ENCODE peak calls at places on chromosomes 3 and 15, in six cellular contexts. One of them, this sample, is unnamed.

GRCh38 chr15:39275066-39275465 is 305.8 kb upstream of the THBS1 start:
- DNase-seq in mesenchymal stem cell: no peak
- DNase-seq in neuronal stem cell: no peak
- DNase-seq in IMR-90: no peak
- DNase-seq in trophoblast cell: no peak
- DNase-seq in H1: no peak
- DNase-seq in this sample: no peak

GRCh38 chr15:58528197-58528870 is 96.5 kb downstream of the LIPC start:
- DNase-seq in mesenchymal stem cell: peak
- DNase-seq in neuronal stem cell: no peak
- DNase-seq in IMR-90: peak
- DNase-seq in trophoblast cell: peak
- DNase-seq in H1: no peak
- DNase-seq in this sample: peak

GRCh38 chr3:190737451-190737850 is 125.0 kb downstream of the GMNC start:
- DNase-seq in mesenchymal stem cell: no peak
- DNase-seq in neuronal stem cell: no peak
- DNase-seq in IMR-90: no peak
- DNase-seq in trophoblast cell: no peak
- DNase-seq in H1: no peak
- DNase-seq in this sample: no peak

GRCh38 chr3:168024537-168024941 is 71.2 kb downstream of the GOLIM4 start:
- DNase-seq in mesenchymal stem cell: peak
- DNase-seq in neuronal stem cell: no peak
- DNase-seq in IMR-90: peak
- DNase-seq in trophoblast cell: peak
- DNase-seq in H1: no peak
- DNase-seq in this sample: no peak

GRCh38 chr15:98776607-98777281 is 128.4 kb downstream of the IGF1R start:
- DNase-seq in mesenchymal stem cell: no peak
- DNase-seq in neuronal stem cell: no peak
- DNase-seq in IMR-90: peak
- DNase-seq in trophoblast cell: peak
- DNase-seq in H1: no peak
- DNase-seq in this sample: no peak

GRCh38 chr3:24264748-24265158 is 229.9 kb downstream of the THRB start:
- DNase-seq in mesenchymal stem cell: peak
- DNase-seq in neuronal stem cell: no peak
- DNase-seq in IMR-90: peak
- DNase-seq in trophoblast cell: no peak
- DNase-seq in H1: no peak
- DNase-seq in this sample: no peak

GRCh38 chr3:65907232-65908130 is 131.2 kb downstream of the MAGI1 start:
- DNase-seq in mesenchymal stem cell: no peak
- DNase-seq in neuronal stem cell: no peak
- DNase-seq in IMR-90: no peak
- DNase-seq in trophoblast cell: no peak
- DNase-seq in H1: no peak
- DNase-seq in this sample: no peak

GRCh38 chr3:66484106-66484857 is 16.5 kb downstream of the LRIG1 start:
- DNase-seq in mesenchymal stem cell: no peak
- DNase-seq in neuronal stem cell: no peak
- DNase-seq in IMR-90: no peak
- DNase-seq in trophoblast cell: no peak
- DNase-seq in H1: no peak
- DNase-seq in this sample: no peak

GRCh38 chr15:84810073-84810840 is 6.9 kb upstream of the ALPK3 start:
- DNase-seq in mesenchymal stem cell: peak
- DNase-seq in neuronal stem cell: no peak
- DNase-seq in IMR-90: peak
- DNase-seq in trophoblast cell: no peak
- DNase-seq in H1: no peak
- DNase-seq in this sample: no peak

GRCh38 chr15:33547876-33548275 is 237.1 kb downstream of the RYR3 start:
- DNase-seq in mesenchymal stem cell: peak
- DNase-seq in neuronal stem cell: peak
- DNase-seq in IMR-90: peak
- DNase-seq in trophoblast cell: peak
- DNase-seq in H1: peak
- DNase-seq in this sample: peak

GRCh38 chr3:79419222-79419621 is 348.6 kb downstream of the ROBO1 start:
- DNase-seq in mesenchymal stem cell: peak
- DNase-seq in neuronal stem cell: no peak
- DNase-seq in IMR-90: no peak
- DNase-seq in trophoblast cell: no peak
- DNase-seq in H1: no peak
- DNase-seq in this sample: no peak

GRCh38 chr15:28892789-28893610 is 7.2 kb downstream of the APBA2 start:
- DNase-seq in mesenchymal stem cell: peak
- DNase-seq in neuronal stem cell: no peak
- DNase-seq in IMR-90: peak
- DNase-seq in trophoblast cell: no peak
- DNase-seq in H1: no peak
- DNase-seq in this sample: no peak

GRCh38 chr3:86923071-86923476 is 67.9 kb downstream of the VGLL3 start:
- DNase-seq in mesenchymal stem cell: peak
- DNase-seq in neuronal stem cell: no peak
- DNase-seq in IMR-90: peak
- DNase-seq in trophoblast cell: peak
- DNase-seq in H1: no peak
- DNase-seq in this sample: no peak

GRCh38 chr3:53712817-53713388 is 133.3 kb downstream of the CHDH start:
- DNase-seq in mesenchymal stem cell: no peak
- DNase-seq in neuronal stem cell: no peak
- DNase-seq in IMR-90: no peak
- DNase-seq in trophoblast cell: no peak
- DNase-seq in H1: no peak
- DNase-seq in this sample: no peak

GRCh38 chr3:104635872-104636580 is 730.7 kb upstream of the ALCAM start:
- DNase-seq in mesenchymal stem cell: no peak
- DNase-seq in neuronal stem cell: no peak
- DNase-seq in IMR-90: no peak
- DNase-seq in trophoblast cell: no peak
- DNase-seq in H1: no peak
- DNase-seq in this sample: peak

GRCh38 chr15:65550681-65551098 is 20.4 kb downstream of the HACD3 start:
- DNase-seq in mesenchymal stem cell: peak
- DNase-seq in neuronal stem cell: no peak
- DNase-seq in IMR-90: peak
- DNase-seq in trophoblast cell: no peak
- DNase-seq in H1: no peak
- DNase-seq in this sample: no peak

GRCh38 chr3:27195059-27195458 is 174.1 kb downstream of the NEK10 start:
- DNase-seq in mesenchymal stem cell: no peak
- DNase-seq in neuronal stem cell: no peak
- DNase-seq in IMR-90: peak
- DNase-seq in trophoblast cell: no peak
- DNase-seq in H1: no peak
- DNase-seq in this sample: no peak

GRCh38 chr15:50425219-50425618 is 1.0 kb downstream of the USP8 start:
- DNase-seq in mesenchymal stem cell: peak
- DNase-seq in neuronal stem cell: no peak
- DNase-seq in IMR-90: no peak
- DNase-seq in trophoblast cell: no peak
- DNase-seq in H1: no peak
- DNase-seq in this sample: no peak

GRCh38 chr15:94857466-94857865 is 626.1 kb downstream of the MCTP2 start:
- DNase-seq in mesenchymal stem cell: no peak
- DNase-seq in neuronal stem cell: no peak
- DNase-seq in IMR-90: no peak
- DNase-seq in trophoblast cell: no peak
- DNase-seq in H1: no peak
- DNase-seq in this sample: no peak

GRCh38 chr15:53586815-53587214 is 172.6 kb downstream of the WDR72 start:
- DNase-seq in mesenchymal stem cell: peak
- DNase-seq in neuronal stem cell: peak
- DNase-seq in IMR-90: no peak
- DNase-seq in trophoblast cell: no peak
- DNase-seq in H1: peak
- DNase-seq in this sample: peak

GRCh38 chr3:188270423-188270972 is 116.5 kb downstream of the LPP start:
- DNase-seq in mesenchymal stem cell: peak
- DNase-seq in neuronal stem cell: no peak
- DNase-seq in IMR-90: peak
- DNase-seq in trophoblast cell: peak
- DNase-seq in H1: no peak
- DNase-seq in this sample: no peak

GRCh38 chr3:140428380-140428779 is 249.5 kb upstream of the TRIM42 start:
- DNase-seq in mesenchymal stem cell: no peak
- DNase-seq in neuronal stem cell: no peak
- DNase-seq in IMR-90: no peak
- DNase-seq in trophoblast cell: no peak
- DNase-seq in H1: no peak
- DNase-seq in this sample: no peak

GRCh38 chr3:19065027-19065426 is 83.3 kb upstream of the KCNH8 start:
- DNase-seq in mesenchymal stem cell: no peak
- DNase-seq in neuronal stem cell: peak
- DNase-seq in IMR-90: no peak
- DNase-seq in trophoblast cell: no peak
- DNase-seq in H1: no peak
- DNase-seq in this sample: no peak

GRCh38 chr3:29185706-29186105 is 95.2 kb upstream of the RBMS3 start:
- DNase-seq in mesenchymal stem cell: peak
- DNase-seq in neuronal stem cell: no peak
- DNase-seq in IMR-90: peak
- DNase-seq in trophoblast cell: no peak
- DNase-seq in H1: no peak
- DNase-seq in this sample: no peak

GRCh38 chr3:45330500-45331295 is 57.7 kb upstream of the LARS2 start:
- DNase-seq in mesenchymal stem cell: no peak
- DNase-seq in neuronal stem cell: no peak
- DNase-seq in IMR-90: no peak
- DNase-seq in trophoblast cell: no peak
- DNase-seq in H1: no peak
- DNase-seq in this sample: no peak

GRCh38 chr3:122977645-122978466 is 49.7 kb downstream of the SEMA5B start:
- DNase-seq in mesenchymal stem cell: peak
- DNase-seq in neuronal stem cell: peak
- DNase-seq in IMR-90: peak
- DNase-seq in trophoblast cell: peak
- DNase-seq in H1: no peak
- DNase-seq in this sample: peak

GRCh38 chr15:58066042-58066867 is 744 bp upstream of the ALDH1A2 start:
- DNase-seq in mesenchymal stem cell: peak
- DNase-seq in neuronal stem cell: peak
- DNase-seq in IMR-90: peak
- DNase-seq in trophoblast cell: peak
- DNase-seq in H1: peak
- DNase-seq in this sample: peak

GRCh38 chr15:92643849-92644815 is 11.4 kb downstream of the FAM174B start:
- DNase-seq in mesenchymal stem cell: no peak
- DNase-seq in neuronal stem cell: no peak
- DNase-seq in IMR-90: no peak
- DNase-seq in trophoblast cell: peak
- DNase-seq in H1: no peak
- DNase-seq in this sample: no peak

GRCh38 chr15:92645051-92645631 is 10.4 kb downstream of the FAM174B start:
- DNase-seq in mesenchymal stem cell: no peak
- DNase-seq in neuronal stem cell: no peak
- DNase-seq in IMR-90: no peak
- DNase-seq in trophoblast cell: peak
- DNase-seq in H1: no peak
- DNase-seq in this sample: no peak

GRCh38 chr15:92647467-92648163 is 8.0 kb downstream of the FAM174B start:
- DNase-seq in mesenchymal stem cell: no peak
- DNase-seq in neuronal stem cell: no peak
- DNase-seq in IMR-90: no peak
- DNase-seq in trophoblast cell: no peak
- DNase-seq in H1: no peak
- DNase-seq in this sample: peak

GRCh38 chr15:92645731-92646130 is 9.8 kb downstream of the FAM174B start:
- DNase-seq in mesenchymal stem cell: no peak
- DNase-seq in neuronal stem cell: no peak
- DNase-seq in IMR-90: no peak
- DNase-seq in trophoblast cell: no peak
- DNase-seq in H1: no peak
- DNase-seq in this sample: no peak

GRCh38 chr15:92646216-92646615 is 9.4 kb downstream of the FAM174B start:
- DNase-seq in mesenchymal stem cell: no peak
- DNase-seq in neuronal stem cell: no peak
- DNase-seq in IMR-90: no peak
- DNase-seq in trophoblast cell: no peak
- DNase-seq in H1: no peak
- DNase-seq in this sample: no peak
- H3K4ac ChIP-seq in mesenchymal stem cell: no peak
- H3K4ac ChIP-seq in neuronal stem cell: no peak
- H3K4ac ChIP-seq in IMR-90: no peak
- H3K4ac ChIP-seq in trophoblast cell: no peak
- H3K4ac ChIP-seq in H1: peak
- H3K4ac ChIP-seq in this sample: no peak

GRCh38 chr15:78299302-78300102 is at the start of gene SKIC8:
- DNase-seq in mesenchymal stem cell: peak
- DNase-seq in neuronal stem cell: peak
- DNase-seq in IMR-90: peak
- DNase-seq in trophoblast cell: peak
- DNase-seq in H1: peak
- DNase-seq in this sample: peak
- H3K4ac ChIP-seq in mesenchymal stem cell: no peak
- H3K4ac ChIP-seq in neuronal stem cell: no peak
- H3K4ac ChIP-seq in IMR-90: peak
- H3K4ac ChIP-seq in trophoblast cell: peak
- H3K4ac ChIP-seq in H1: no peak
- H3K4ac ChIP-seq in this sample: no peak

GRCh38 chr15:90954712-90955671 is at the start of gene RCCD1:
- DNase-seq in mesenchymal stem cell: peak
- DNase-seq in neuronal stem cell: peak
- DNase-seq in IMR-90: peak
- DNase-seq in trophoblast cell: peak
- DNase-seq in H1: peak
- DNase-seq in this sample: peak
- H3K4ac ChIP-seq in mesenchymal stem cell: peak
- H3K4ac ChIP-seq in neuronal stem cell: peak
- H3K4ac ChIP-seq in IMR-90: peak
- H3K4ac ChIP-seq in trophoblast cell: peak
- H3K4ac ChIP-seq in H1: peak
- H3K4ac ChIP-seq in this sample: no peak

DNA sequence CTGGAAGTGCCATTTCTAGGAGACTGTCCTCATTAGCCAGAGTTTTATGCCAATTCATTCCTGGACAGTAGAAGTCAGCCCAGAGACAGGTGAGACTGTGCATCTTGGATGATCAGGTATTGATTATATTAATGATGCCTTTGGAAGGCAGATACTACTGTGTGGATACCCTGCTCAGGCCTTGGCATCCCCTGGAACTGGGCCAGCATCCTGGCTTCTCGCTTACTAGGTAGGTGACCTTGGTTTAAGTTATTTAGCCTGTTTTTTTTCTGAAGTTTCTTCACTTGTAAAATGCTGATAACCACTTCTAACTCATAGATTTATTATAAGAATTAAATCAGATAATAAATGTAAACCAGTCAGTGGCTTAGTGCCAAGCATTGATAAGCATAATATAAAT is 390.4 kb upstream of the SEMA6D start:
- DNase-seq in mesenchymal stem cell: no peak
- DNase-seq in neuronal stem cell: no peak
- DNase-seq in IMR-90: no peak
- DNase-seq in trophoblast cell: no peak
- DNase-seq in H1: no peak
- DNase-seq in this sample: no peak
- H3K4ac ChIP-seq in mesenchymal stem cell: no peak
- H3K4ac ChIP-seq in neuronal stem cell: no peak
- H3K4ac ChIP-seq in IMR-90: no peak
- H3K4ac ChIP-seq in trophoblast cell: no peak
- H3K4ac ChIP-seq in H1: no peak
- H3K4ac ChIP-seq in this sample: no peak